ENCODE peak calls at places on chromosomes 1 and 21, in ten cellular contexts. E is CD8-positive, alpha-beta memory T cell; Q is iris pigment epithelial cell; H is tibial nerve; S is tibial artery; F is NCI-H1694 treated with DMSO at 0.1 percent for 48 hours; M is neural crest cell; W is pulmonary artery endothelial cell; B is C1 segment of cervical spinal cord; Z is effector CD4-positive, alpha-beta T cell. I is an unnamed sample.

GRCh38 chr1:225962440-225962975 is 21.5 kb upstream of the LEFTY2 start:
- DNase-seq in E (peak; percentile 46), Q (peak; percentile 33), H (no peak), S (no peak), F (no peak), M (peak; percentile 74), W (no peak), B (no peak), Z (peak; percentile 50), I (no peak)

GRCh38 chr1:202643397-202644218 is 66.6 kb downstream of the SYT2 start:
- DNase-seq in E (no peak), Q (no peak), H (no peak), S (no peak), F (no peak), M (no peak), W (no peak), B (no peak), Z (no peak), I (no peak)

GRCh38 chr1:64006276-64007051 is 197.0 kb upstream of the UBE2U start:
- DNase-seq in E (no peak), Q (peak; percentile 81), H (no peak), S (peak; percentile 26), F (peak; percentile 12), M (no peak), W (peak; percentile 77), B (no peak), Z (no peak), I (no peak)

GRCh38 chr1:209527372-209527771 is 56.1 kb upstream of the CAMK1G start:
- DNase-seq in E (no peak), Q (peak; percentile 81), H (no peak), S (no peak), F (no peak), M (no peak), W (no peak), B (no peak), Z (no peak), I (no peak)

GRCh38 chr21:34054259-34054658 is 19.1 kb upstream of the MRPS6 start:
- DNase-seq in E (no peak), Q (no peak), H (no peak), S (no peak), F (no peak), M (no peak), W (no peak), B (no peak), Z (no peak), I (no peak)

GRCh38 chr1:7104053-7104738 is 318.9 kb downstream of the CAMTA1 start:
- DNase-seq in E (no peak), Q (no peak), H (no peak), S (no peak), F (no peak), M (no peak), W (no peak), B (no peak), Z (no peak), I (no peak)

GRCh38 chr1:150076066-150076465 is 8.5 kb downstream of the VPS45 start:
- DNase-seq in E (no peak), Q (peak; percentile 78), H (no peak), S (no peak), F (no peak), M (no peak), W (no peak), B (no peak), Z (no peak), I (no peak)

GRCh38 chr1:218266356-218266755 is 18.7 kb upstream of the RRP15 start:
- DNase-seq in E (no peak), Q (peak; percentile 28), H (no peak), S (no peak), F (no peak), M (no peak), W (no peak), B (no peak), Z (no peak), I (no peak)

GRCh38 chr1:24191860-24192259 is 4.8 kb upstream of the IFNLR1 start:
- DNase-seq in E (no peak), Q (peak; percentile 83), H (no peak), S (no peak), F (no peak), M (no peak), W (no peak), B (no peak), Z (no peak), I (peak; percentile 55)

GRCh38 chr21:34351786-34352241 is 12.0 kb upstream of the KCNE2 start:
- DNase-seq in E (no peak), Q (peak; percentile 23), H (peak; percentile 46), S (no peak), F (peak; percentile 90), M (peak; percentile 37), W (no peak), B (no peak), Z (no peak), I (no peak)